ENCODE peak calls at places on chromosome 20, in five cellular contexts. Y is GM12865; R is A549; L is pancreas; U is naive thymus-derived CD4-positive, alpha-beta T cell. K is an unnamed sample.

GRCh38 chr20:57040924-57041323 is 225.5 kb downstream of the BMP7 start:
- DNase-seq in U (no peak), Y (no peak), L (no peak), R (no peak), K (no peak)

GRCh38 chr20:23666189-23666588 is 22.6 kb downstream of the CST4 start:
- DNase-seq in Y (no peak), R (no peak), L (no peak), U (no peak), K (no peak)

GRCh38 chr20:52291109-52291508 is 99.5 kb upstream of the ZFP64 start:
- DNase-seq in U (no peak), L (no peak), Y (no peak), R (no peak), K (no peak)

GRCh38 chr20:1526896-1527295 is 30.6 kb downstream of the SIRPD start:
- DNase-seq in R (no peak), Y (no peak), U (no peak), L (no peak), K (no peak)

GRCh38 chr20:45821942-45822341 is 5.2 kb downstream of the TNNC2 start:
- DNase-seq in U (no peak), L (no peak), Y (no peak), R (no peak), K (no peak)

GRCh38 chr20:45670139-45670538 is at the start of gene WFDC11:
- DNase-seq in L (no peak), Y (no peak), U (no peak), R (no peak), K (no peak)

GRCh38 chr20:8545212-8545611 is 413.1 kb downstream of the PLCB1 start:
- DNase-seq in R (no peak), L (no peak), U (no peak), Y (no peak), K (no peak)

GRCh38 chr20:51667491-51667890 is 100.7 kb downstream of the ATP9A start:
- DNase-seq in Y (no peak), U (no peak), R (no peak), L (no peak), K (no peak)

GRCh38 chr20:8331740-8332412 is 199.8 kb downstream of the PLCB1 start:
- DNase-seq in Y (no peak), R (no peak), U (no peak), L (no peak), K (no peak)

GRCh38 chr20:44648068-44648467 is 3.4 kb downstream of the ADA start:
- DNase-seq in R (no peak), L (no peak), U (no peak), Y (no peak), K (no peak)

GRCh38 chr20:23047738-23048214 is 1.7 kb downstream of the THBD start:
- DNase-seq in R (no peak), L (no peak), U (no peak), Y (no peak), K (peak)

GRCh38 chr20:34864216-34864615 is 8.4 kb downstream of the GGT7 start:
- DNase-seq in R (no peak), Y (no peak), U (no peak), L (no peak), K (no peak)

GRCh38 chr20:12808006-12808567 is 200.7 kb upstream of the SPTLC3 start:
- DNase-seq in R (no peak), L (no peak), U (no peak), Y (no peak), K (no peak)

GRCh38 chr20:25541676-25542075 is 43.7 kb downstream of the NINL start:
- DNase-seq in Y (no peak), R (no peak), L (no peak), U (no peak), K (no peak)

GRCh38 chr20:46740214-46740609 is 30.8 kb downstream of the SLC2A10 start:
- DNase-seq in L (no peak), Y (no peak), U (no peak), R (no peak), K (no peak)

GRCh38 chr20:37303637-37304036 is 14.2 kb downstream of the MANBAL start:
- DNase-seq in Y (no peak), U (no peak), L (no peak), R (no peak), K (no peak)

GRCh38 chr20:38173237-38174156 is 8.4 kb upstream of the TGM2 start:
- DNase-seq in Y (no peak), R (peak), L (peak), U (no peak), K (peak)

GRCh38 chr20:3890999-3891929 is 2.1 kb downstream of the PANK2 start:
- DNase-seq in U (no peak), R (no peak), Y (peak), L (no peak), K (no peak)

GRCh38 chr20:58706150-58706892 is 13.7 kb downstream of the NPEPL1 start:
- DNase-seq in L (peak), R (no peak), U (no peak), Y (no peak), K (peak)

GRCh38 chr20:44543345-44543744 is 21.5 kb upstream of the SERINC3 start:
- DNase-seq in Y (no peak), R (no peak), L (no peak), U (no peak), K (no peak)

GRCh38 chr20:35368616-35369423 is 43.0 kb downstream of the UQCC1 start:
- DNase-seq in R (no peak), L (no peak), U (no peak), Y (no peak), K (no peak)

GRCh38 chr20:17662333-17663039 is 19.6 kb downstream of the RRBP1 start:
- DNase-seq in U (no peak), Y (peak), R (no peak), L (peak), K (peak)

GRCh38 chr20:309841-310644 is 12.7 kb downstream of the ZCCHC3 start:
- DNase-seq in R (no peak), Y (peak), L (peak), U (peak), K (peak)

GRCh38 chr20:4957939-4958362 is 43.4 kb downstream of the SLC23A2 start:
- DNase-seq in R (no peak), Y (peak), U (no peak), L (no peak), K (no peak)

GRCh38 chr20:35644806-35645205 is 19.9 kb downstream of the CPNE1 start:
- DNase-seq in L (no peak), U (no peak), Y (no peak), R (no peak), K (no peak)

GRCh38 chr20:50138479-50139393 is 14.8 kb downstream of the PEDS1 start:
- DNase-seq in R (no peak), L (no peak), Y (no peak), U (no peak), K (no peak)

GRCh38 chr20:3068986-3069900 is 2.2 kb upstream of the OXT start:
- DNase-seq in L (no peak), R (no peak), U (peak), Y (peak), K (peak)

GRCh38 chr20:667351-668034 is 8.1 kb downstream of the SCRT2 start:
- DNase-seq in Y (peak), U (no peak), R (peak), L (peak), K (peak)

GRCh38 chr20:15976047-15976731 is 597.1 kb downstream of the KIF16B start:
- DNase-seq in L (no peak), R (no peak), U (no peak), Y (no peak), K (no peak)

GRCh38 chr20:63127700-63128364 is 88.1 kb downstream of the YTHDF1 start:
- DNase-seq in R (no peak), Y (no peak), U (no peak), L (peak), K (peak)

GRCh38 chr20:63128367-63128766 is 87.6 kb downstream of the YTHDF1 start:
- DNase-seq in Y (no peak), U (no peak), L (peak), R (no peak), K (peak)

GRCh38 chr20:63129376-63129965 is 86.5 kb downstream of the YTHDF1 start:
- DNase-seq in U (no peak), Y (no peak), R (no peak), L (peak), K (peak)

GRCh38 chr20:63129991-63130653 is 85.8 kb downstream of the YTHDF1 start:
- DNase-seq in L (peak), Y (no peak), R (no peak), U (no peak), K (peak)

GRCh38 chr20:63128956-63129355 is 87.0 kb downstream of the YTHDF1 start:
- DNase-seq in L (peak), U (no peak), R (no peak), Y (no peak), K (peak)
- H3K4me3 ChIP-seq in L (no peak), U (no peak), R (no peak), Y (no peak), K (no peak)

GRCh38 chr20:43539975-43540672 is 18.7 kb upstream of the SGK2 start:
- DNase-seq in U (no peak), R (no peak), L (no peak), Y (no peak), K (no peak)
- H3K4me3 ChIP-seq in U (no peak), R (no peak), L (no peak), Y (no peak), K (no peak)

GRCh38 chr20:59994697-59995122 is 36.5 kb downstream of the CDH26 start:
- DNase-seq in L (no peak), Y (no peak), U (no peak), R (no peak), K (no peak)

GRCh38 chr20:59996112-59996511 is 37.9 kb downstream of the CDH26 start:
- DNase-seq in U (no peak), R (no peak), L (no peak), Y (no peak), K (no peak)

GRCh38 chr20:59992531-59992930 is 34.3 kb downstream of the CDH26 start:
- DNase-seq in Y (no peak), U (no peak), L (no peak), R (peak), K (no peak)

GRCh38 chr20:59997886-59998285 is 39.7 kb downstream of the CDH26 start:
- DNase-seq in U (no peak), R (no peak), Y (no peak), L (no peak), K (no peak)

GRCh38 chr20:59993736-59994484 is 35.7 kb downstream of the CDH26 start:
- DNase-seq in Y (no peak), R (no peak), L (no peak), U (no peak), K (no peak)
- H3K4me3 ChIP-seq in Y (no peak), R (no peak), L (no peak), U (no peak), K (no peak)

GRCh38 chr20:21101453-21102251 is 4.5 kb downstream of the LINC00237 start:
- DNase-seq in U (no peak), Y (peak), L (peak), R (no peak), K (no peak)
- H3K4me3 ChIP-seq in U (peak), Y (peak), L (no peak), R (no peak), K (no peak)

GRCh38 chr20:43507150-43508080 is at the start of gene L3MBTL1:
- DNase-seq in Y (peak), U (no peak), L (peak), R (peak), K (peak)
- H3K4me3 ChIP-seq in Y (peak), U (peak), L (peak), R (peak), K (peak)

GRCh38 chr20:61753196-61753942 is 312.3 kb downstream of the TAF4 start:
- DNase-seq in U (no peak), R (no peak), Y (no peak), L (peak), K (peak)
- H3K4me3 ChIP-seq in U (no peak), R (no peak), Y (no peak), L (no peak), K (no peak)

GRCh38 chr20:40682104-40683045 is 6.7 kb downstream of the MAFB start:
- DNase-seq in L (no peak), Y (no peak), U (no peak), R (no peak), K (peak)
- H3K4me3 ChIP-seq in L (no peak), Y (no peak), U (no peak), R (no peak), K (no peak)

GRCh38 chr20:53866787-53867740 is 203.3 kb downstream of the BCAS1 start:
- DNase-seq in Y (peak), R (no peak), U (no peak), L (no peak), K (no peak)
- H3K4me3 ChIP-seq in Y (peak), R (peak), U (peak), L (no peak), K (no peak)

GRCh38 chr20:33337531-33338165 is 54.6 kb downstream of the BPIFB1 start:
- DNase-seq in Y (peak), U (no peak), L (no peak), R (no peak), K (no peak)
- H3K4me3 ChIP-seq in Y (peak), U (no peak), L (no peak), R (no peak), K (no peak)